ENCODE peak calls at places on chromosomes 12 and 14, in eight cellular contexts. K, O, A, J, P, N, U and F are unnamed samples.
A peak's percentile ranks its signal among the peaks of the same experiment; 100 is the strongest.

GRCh38 chr14:36256131-36256801 is 64.2 kb downstream of the MBIP start:
- DNase-seq in K (no peak), O (no peak), A (no peak), J (peak; percentile 65), P (no peak), N (no peak), U (no peak), F (no peak)

GRCh38 chr12:4648099-4648498 is 752 bp downstream of the AKAP3 start:
- DNase-seq in K (no peak), O (no peak), A (no peak), J (no peak), P (no peak), N (no peak), U (no peak), F (no peak)

GRCh38 chr14:106518054-106518943 is 991.9 kb downstream of the TMEM121 start:
- DNase-seq in K (no peak), O (no peak), A (peak; percentile 32), J (peak; percentile 38), P (no peak), N (peak; percentile 21), U (no peak), F (peak; percentile 79)

GRCh38 chr12:11705010-11705409 is 55.5 kb downstream of the ETV6 start:
- DNase-seq in K (peak; percentile 91), O (no peak), A (no peak), J (no peak), P (no peak), N (no peak), U (no peak), F (no peak)

GRCh38 chr14:85444685-85445084 is 85.3 kb upstream of the FLRT2 start:
- DNase-seq in K (peak; percentile 41), O (no peak), A (no peak), J (no peak), P (no peak), N (no peak), U (no peak), F (no peak)

GRCh38 chr12:62862259-62862881 is 72.6 kb downstream of the PPM1H start:
- DNase-seq in K (no peak), O (no peak), A (no peak), J (no peak), P (no peak), N (no peak), U (no peak), F (no peak)

GRCh38 chr14:77848031-77848430 is 48.1 kb downstream of the ADCK1 start:
- DNase-seq in K (no peak), O (no peak), A (no peak), J (no peak), P (no peak), N (no peak), U (no peak), F (no peak)

GRCh38 chr12:120453977-120454376 is 7.7 kb downstream of the GATC start:
- DNase-seq in K (no peak), O (no peak), A (no peak), J (no peak), P (no peak), N (no peak), U (no peak), F (no peak)

GRCh38 chr14:33855672-33856071 is 95.2 kb downstream of the EGLN3 start:
- DNase-seq in K (no peak), O (no peak), A (no peak), J (no peak), P (no peak), N (no peak), U (no peak), F (no peak)

GRCh38 chr12:109435428-109436180 is 41.5 kb downstream of the KCTD10 start:
- DNase-seq in K (no peak), O (no peak), A (no peak), J (no peak), P (no peak), N (no peak), U (no peak), F (no peak)

GRCh38 chr14:36238666-36239363 is 62.3 kb upstream of the PTCSC3 start:
- DNase-seq in K (peak; percentile 60), O (peak; percentile 7), A (no peak), J (no peak), P (no peak), N (no peak), U (no peak), F (no peak)

GRCh38 chr12:82745807-82746206 is 59.1 kb downstream of the TMTC2 start:
- DNase-seq in K (no peak), O (no peak), A (no peak), J (no peak), P (no peak), N (no peak), U (no peak), F (no peak)

GRCh38 chr14:97456958-97457357 is 659.8 kb downstream of the VRK1 start:
- DNase-seq in K (no peak), O (peak; percentile 37), A (no peak), J (no peak), P (no peak), N (no peak), U (no peak), F (peak; percentile 50)

GRCh38 chr12:124920353-124920935 is 6.0 kb upstream of the UBC start:
- DNase-seq in K (no peak), O (no peak), A (no peak), J (no peak), P (no peak), N (no peak), U (no peak), F (no peak)

GRCh38 chr12:22978962-22979361 is 354.0 kb downstream of the ETNK1 start:
- DNase-seq in K (peak; percentile 87), O (no peak), A (no peak), J (no peak), P (no peak), N (no peak), U (no peak), F (no peak)

GRCh38 chr12:52414936-52415335 is 8.8 kb upstream of the KRT82 start:
- DNase-seq in K (no peak), O (no peak), A (no peak), J (no peak), P (no peak), N (no peak), U (no peak), F (no peak)

GRCh38 chr12:121673013-121673441 is 3.6 kb upstream of the MORN3 start:
- DNase-seq in K (no peak), O (no peak), A (no peak), J (peak; percentile 82), P (no peak), N (no peak), U (peak; percentile 70), F (peak; percentile 28)

DNA sequence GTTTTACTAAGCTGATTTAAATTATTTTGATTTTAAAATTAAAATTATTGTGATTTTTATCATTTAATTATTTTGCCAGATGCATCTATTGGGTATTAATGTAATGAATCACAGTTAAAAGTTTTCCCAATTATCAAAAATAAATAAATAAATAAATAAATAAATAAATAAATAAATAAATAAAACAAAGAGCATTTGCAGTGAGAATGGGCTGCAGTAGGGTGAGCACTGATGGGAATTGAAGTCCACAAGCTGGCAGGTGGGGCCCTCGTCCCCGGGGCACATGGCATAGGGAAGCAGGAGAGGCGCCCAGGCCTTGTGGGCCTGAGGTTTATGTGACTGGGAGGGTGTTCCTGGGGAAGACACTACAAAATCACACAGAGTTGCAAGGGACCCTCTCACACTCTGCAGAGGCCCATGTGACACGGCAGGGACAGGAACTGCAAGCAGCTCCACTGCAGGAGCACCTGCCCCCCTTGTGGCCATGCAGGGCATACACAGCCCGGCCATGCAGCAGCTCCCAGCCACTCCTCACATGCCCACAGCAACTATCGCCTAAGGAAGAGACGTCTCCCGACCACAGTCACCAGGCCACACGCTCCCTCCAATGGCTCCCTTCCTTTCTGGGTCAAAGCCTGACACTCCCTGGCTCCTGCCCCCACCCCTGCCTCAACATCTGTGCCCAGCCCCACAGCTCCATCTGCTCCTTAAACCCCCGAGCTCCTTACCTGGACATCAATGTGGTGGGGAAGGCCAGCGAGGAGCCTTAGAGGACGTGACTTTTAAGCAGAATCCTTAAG is 256.3 kb upstream of the SFSWAP start:
- DNase-seq in K (peak; percentile 7), O (peak; percentile 44), A (no peak), J (peak; percentile 27), P (no peak), N (no peak), U (peak; percentile 72), F (no peak)
- TF ChIP-seq CTCF in K (peak; percentile 28), O (peak; percentile 68), A (peak; percentile 68), J (peak; percentile 37), P (no peak), N (peak; percentile 42), U (peak; percentile 45), F (no peak)

GRCh38 chr12:71440393-71441349 is 1.1 kb downstream of the LGR5 start:
- DNase-seq in K (no peak), O (peak; percentile 58), A (no peak), J (peak; percentile 62), P (no peak), N (no peak), U (no peak), F (no peak)

GRCh38 chr12:71436696-71437095 is 2.9 kb upstream of the LGR5 start:
- DNase-seq in K (no peak), O (no peak), A (no peak), J (no peak), P (no peak), N (no peak), U (no peak), F (no peak)

GRCh38 chr12:71439613-71440392 is at the start of gene LGR5:
- DNase-seq in K (no peak), O (peak; percentile 87), A (peak; percentile 18), J (no peak), P (no peak), N (no peak), U (peak; percentile 67), F (no peak)

GRCh38 chr12:71439362-71439612 is 311 bp upstream of the LGR5 start:
- DNase-seq in K (no peak), O (no peak), A (no peak), J (no peak), P (no peak), N (no peak), U (no peak), F (no peak)

GRCh38 chr12:71438670-71439361 is 782 bp upstream of the LGR5 start:
- DNase-seq in K (peak; percentile 33), O (no peak), A (no peak), J (no peak), P (no peak), N (no peak), U (no peak), F (no peak)
- H3K27me3 ChIP-seq in K (peaks cover 46% of the 10 kb centered on the region), O (peaks cover 17% of the 10 kb centered on the region), A (peaks cover 95% of the 10 kb centered on the region), J (peaks cover 69% of the 10 kb centered on the region), P (no peaks in the 10 kb centered on the region), N (no peaks in the 10 kb centered on the region), U (peaks cover 13% of the 10 kb centered on the region), F (peaks cover 12% of the 10 kb centered on the region)

GRCh38 chr12:49548481-49548821 is 9.6 kb downstream of the KCNH3 start:
- DNase-seq in K (no peak), O (no peak), A (no peak), J (no peak), P (no peak), N (no peak), U (no peak), F (no peak)
- H3K4me3 ChIP-seq in K (peak overlapping the region; percentile 43), O (peak overlapping the region; percentile 43), A (peak overlapping the region; percentile 65), J (peak overlapping the region; percentile 43), P (peak overlapping the region; percentile 68), N (peak overlapping the region; percentile 20), U (peak overlapping the region; percentile 29), F (peak overlapping the region; percentile 59)

DNA sequence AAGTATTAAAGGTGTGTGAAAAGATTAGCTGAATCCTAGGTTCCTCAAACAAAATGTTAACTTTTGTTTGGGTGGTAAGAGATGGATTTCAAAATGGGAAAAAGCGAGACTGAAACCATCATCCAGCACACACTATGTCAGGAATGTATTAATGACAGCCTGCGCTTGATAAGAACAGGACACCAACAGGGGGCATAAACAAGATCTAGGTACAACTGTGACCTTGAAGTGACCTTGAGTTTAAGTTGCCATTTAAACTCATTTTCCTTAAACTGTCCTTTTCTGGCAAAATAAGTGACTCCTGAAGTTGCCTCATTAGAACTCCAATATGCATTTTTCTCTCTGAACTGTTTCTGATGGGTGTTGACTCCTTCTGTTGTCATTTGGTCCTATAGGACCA is 17.1 kb downstream of the PRKCH start:
- DNase-seq in K (no peak), O (no peak), A (no peak), J (no peak), P (no peak), N (no peak), U (no peak), F (no peak)
- TF ChIP-seq CTCF in K (no peak), O (no peak), A (no peak), J (no peak), P (no peak), N (no peak), U (no peak), F (no peak)